ENCODE peak calls at places on chromosomes 16 and 17, in seven cellular contexts. W is WERI-Rb-1, A is amniotic stem cell, B is T-helper 2 cell, M is omental fat pad, T is glutamatergic neuron, S is fibroblast of pulmonary artery. V is an unnamed sample.

GRCh38 chr16:28212532-28212873 is 738 bp upstream of the XPO6 start:
- DNase-seq in S (no peak), A (no peak), W (no peak), M (no peak), B (no peak), T (no peak), V (peak; percentile 39)

GRCh38 chr16:11668590-11669379 is 530 bp downstream of the SNN start:
- DNase-seq in A (no peak), M (no peak), B (no peak), W (no peak), S (no peak), T (peak; percentile 61), V (peak; percentile 21)

GRCh38 chr16:57030346-57030902 is 41.1 kb downstream of the NLRC5 start:
- DNase-seq in S (no peak), B (no peak), A (no peak), T (no peak), W (no peak), M (no peak), V (no peak)

GRCh38 chr16:72537684-72538083 is 365.7 kb upstream of the PMFBP1 start:
- DNase-seq in B (no peak), A (no peak), S (peak; percentile 55), W (no peak), T (no peak), M (no peak), V (no peak)

GRCh38 chr16:24497405-24497804 is 42.0 kb upstream of the RBBP6 start:
- DNase-seq in S (peak; percentile 10), M (no peak), B (no peak), A (no peak), T (no peak), W (peak; percentile 43), V (peak; percentile 67)

GRCh38 chr16:76162046-76162445 is 115.2 kb upstream of the CNTNAP4 start:
- DNase-seq in T (no peak), A (no peak), W (no peak), B (no peak), M (no peak), S (no peak), V (no peak)

GRCh38 chr17:29566473-29567361 is at the start of gene ABHD15:
- DNase-seq in M (peak; percentile 28), A (no peak), B (peak; percentile 53), T (peak; percentile 62), S (peak; percentile 63), W (peak; percentile 64), V (peak; percentile 81)

GRCh38 chr17:39001703-39002637 is 34.8 kb upstream of the FBXO47 start:
- DNase-seq in M (peak; percentile 54), B (no peak), A (peak; percentile 43), S (peak; percentile 87), W (no peak), T (no peak), V (no peak)

GRCh38 chr16:3789375-3790067 is 72.2 kb upstream of the TRAP1 start:
- DNase-seq in B (peak; percentile 62), T (no peak), A (no peak), W (no peak), S (no peak), M (no peak), V (no peak)

GRCh38 chr17:47879028-47879585 is 16.9 kb upstream of the SP2 start:
- DNase-seq in M (no peak), B (no peak), T (no peak), A (no peak), W (no peak), S (no peak), V (no peak)

GRCh38 chr16:88511911-88512310 is 58.3 kb upstream of the ZC3H18 start:
- DNase-seq in A (no peak), M (no peak), W (no peak), B (no peak), T (no peak), S (no peak), V (no peak)

GRCh38 chr16:88570691-88571092 is 489 bp downstream of the ZC3H18 start:
- DNase-seq in T (no peak), W (no peak), B (peak; percentile 29), M (no peak), A (no peak), S (no peak), V (peak; percentile 16)

GRCh38 chr16:75340715-75341500 is 89.5 kb upstream of the BCAR1 start:
- DNase-seq in T (no peak), M (no peak), A (no peak), B (no peak), S (peak; percentile 51), W (no peak), V (no peak)

GRCh38 chr16:85302018-85302847 is 190.0 kb upstream of the CIBAR2 start:
- DNase-seq in B (no peak), S (no peak), M (no peak), W (peak; percentile 77), A (no peak), T (no peak), V (peak; percentile 95)

GRCh38 chr17:7932949-7933348 is 943 bp downstream of the CNTROB start:
- DNase-seq in A (no peak), S (peak; percentile 49), W (peak; percentile 33), M (no peak), T (no peak), B (no peak), V (peak; percentile 71)

GRCh38 chr16:5621826-5622225 is 524.2 kb upstream of the EEF2KMT start:
- DNase-seq in T (no peak), W (no peak), A (no peak), S (no peak), B (no peak), M (no peak), V (no peak)

GRCh38 chr17:36544049-36544319 is 735 bp upstream of the GGNBP2 start:
- DNase-seq in T (no peak), W (peak; percentile 53), S (peak; percentile 65), M (no peak), B (no peak), A (no peak), V (peak; percentile 68)

GRCh38 chr16:72723781-72724180 is 324.1 kb downstream of the ZFHX3 start:
- DNase-seq in S (peak; percentile 42), M (no peak), A (no peak), T (no peak), B (no peak), W (no peak), V (no peak)

GRCh38 chr17:382644-383533 is 30.3 kb upstream of the RPH3AL start:
- DNase-seq in S (peak; percentile 62), A (peak; percentile 63), M (no peak), B (no peak), T (peak; percentile 72), W (peak; percentile 69), V (peak; percentile 49)

GRCh38 chr16:59259074-59259963 is 525.2 kb upstream of the GOT2 start:
- DNase-seq in S (no peak), B (no peak), W (no peak), T (no peak), A (no peak), M (no peak), V (peak; percentile 47)

GRCh38 chr17:31508310-31509094 is 117.0 kb downstream of the RAB11FIP4 start:
- DNase-seq in A (no peak), S (no peak), W (peak; percentile 37), M (no peak), B (peak; percentile 88), T (no peak), V (peak; percentile 22)

GRCh38 chr16:35750157-35750689 is 2290.8 kb downstream of the TP53TG3F start:
- DNase-seq in W (no peak), B (no peak), M (peak; percentile 13), S (no peak), T (no peak), A (no peak), V (no peak)

GRCh38 chr17:69581061-69581955 is 166.8 kb downstream of the MAP2K6 start:
- DNase-seq in B (peak; percentile 67), W (no peak), T (no peak), S (no peak), A (no peak), M (no peak), V (no peak)

GRCh38 chr17:81890447-81891302 is 711 bp downstream of the ALYREF start:
- DNase-seq in W (no peak), S (no peak), M (no peak), T (no peak), A (no peak), B (no peak), V (peak; percentile 35)

GRCh38 chr17:16374129-16374528 is 6.8 kb upstream of the UBB start:
- DNase-seq in M (no peak), S (peak; percentile 89), T (no peak), A (no peak), W (no peak), B (no peak), V (no peak)